ENCODE peak calls at places on chromosomes 3 and 15, in eight cellular contexts. F is tibial nerve, T is brain microvascular endothelial cell, W is stomach, P is mesenchymal stem cell, B is AG04450, U is ovary, Z is neuronal stem cell. A is an unnamed sample.

GRCh38 chr3:112360574-112360973 is 27.6 kb downstream of the CD200 start:
- DNase-seq in U (no peak), T (no peak), B (no peak), Z (no peak), W (peak; percentile 41), F (no peak), P (no peak), A (no peak)

GRCh38 chr15:28124841-28125240 is 25.7 kb upstream of the OCA2 start:
- DNase-seq in W (no peak), T (no peak), B (no peak), U (no peak), P (no peak), Z (no peak), F (no peak), A (no peak)

GRCh38 chr15:39957481-39957880 is 23.6 kb downstream of the EIF2AK4 start:
- DNase-seq in W (no peak), P (no peak), F (no peak), T (no peak), U (no peak), B (no peak), Z (no peak), A (no peak)

GRCh38 chr3:148238421-148238821 is 459.3 kb upstream of the AGTR1 start:
- DNase-seq in W (no peak), U (no peak), B (no peak), P (no peak), Z (no peak), T (no peak), F (no peak), A (no peak)

GRCh38 chr3:55416381-55416821 is 70.7 kb downstream of the WNT5A start:
- DNase-seq in P (peak; percentile 68), F (no peak), W (no peak), B (peak; percentile 74), T (peak; percentile 60), Z (no peak), U (no peak), A (no peak)

GRCh38 chr3:44795197-44795596 is 33.6 kb downstream of the KIF15 start:
- DNase-seq in B (no peak), F (no peak), W (no peak), U (no peak), Z (no peak), T (peak; percentile 11), P (no peak), A (no peak)

GRCh38 chr3:126538316-126538715 is 14.4 kb downstream of the CHST13 start:
- DNase-seq in W (no peak), P (no peak), B (no peak), U (no peak), Z (no peak), F (no peak), T (no peak), A (no peak)

GRCh38 chr3:192772495-192772894 is 45.2 kb upstream of the FGF12 start:
- DNase-seq in W (peak; percentile 35), Z (no peak), P (peak; percentile 18), F (no peak), T (peak; percentile 54), B (no peak), U (no peak), A (peak; percentile 61)

GRCh38 chr3:197203714-197204146 is 94.7 kb downstream of the DLG1 start:
- DNase-seq in F (no peak), P (no peak), W (no peak), Z (no peak), B (no peak), U (no peak), T (no peak), A (peak; percentile 52)

GRCh38 chr3:51391566-51392300 is 648 bp downstream of the RBM15B start:
- DNase-seq in T (peak; percentile 12), W (peak; percentile 34), Z (no peak), P (peak; percentile 54), B (no peak), F (no peak), U (no peak), A (peak; percentile 79)

GRCh38 chr15:91793771-91794170 is 59.7 kb upstream of the SLCO3A1 start:
- DNase-seq in T (no peak), Z (no peak), B (no peak), U (no peak), W (no peak), P (no peak), F (no peak), A (no peak)

GRCh38 chr3:25901796-25902195 is 111.9 kb downstream of the OXSM start:
- DNase-seq in T (no peak), B (no peak), W (no peak), Z (no peak), P (no peak), U (no peak), F (no peak), A (no peak)

GRCh38 chr15:39774688-39775267 is 7.9 kb downstream of the FSIP1 start:
- DNase-seq in U (no peak), P (no peak), B (no peak), Z (no peak), W (no peak), T (no peak), F (no peak), A (no peak)

GRCh38 chr3:22862111-22862510 is 341.0 kb upstream of the UBE2E2 start:
- DNase-seq in T (no peak), B (no peak), W (no peak), U (no peak), F (no peak), Z (no peak), P (no peak), A (peak; percentile 2)

GRCh38 chr3:122893754-122894668 is 99.1 kb downstream of the SLC49A4 start:
- DNase-seq in F (no peak), P (no peak), T (no peak), W (no peak), B (no peak), Z (no peak), U (no peak), A (no peak)

GRCh38 chr3:48709051-48709461 is 8.0 kb downstream of the IP6K2 start:
- DNase-seq in F (no peak), W (no peak), T (no peak), U (no peak), Z (no peak), P (no peak), B (no peak), A (no peak)

GRCh38 chr3:195850857-195851531 is 39.3 kb upstream of the MUC4 start:
- DNase-seq in F (peak; percentile 98), T (peak; percentile 91), W (peak; percentile 94), Z (peak; percentile 86), U (peak; percentile 88), B (peak; percentile 85), P (peak; percentile 88), A (peak; percentile 91)

GRCh38 chr3:58659051-58659675 is 7.4 kb downstream of the FAM3D start:
- DNase-seq in B (no peak), W (peak; percentile 75), U (no peak), F (no peak), T (peak; percentile 20), P (peak; percentile 18), Z (no peak), A (peak; percentile 85)

GRCh38 chr3:150292891-150293290 is 115.2 kb upstream of the TSC22D2 start:
- DNase-seq in F (no peak), B (peak; percentile 78), P (peak; percentile 63), U (no peak), T (peak; percentile 90), W (no peak), Z (no peak), A (no peak)

GRCh38 chr3:108004647-108005046 is 86.2 kb downstream of the CD47 start:
- DNase-seq in B (no peak), T (no peak), F (no peak), U (no peak), W (no peak), Z (no peak), P (no peak), A (no peak)

GRCh38 chr3:108008106-108008505 is 82.7 kb downstream of the CD47 start:
- DNase-seq in B (no peak), T (no peak), U (no peak), F (no peak), Z (no peak), W (no peak), P (no peak), A (no peak)

GRCh38 chr3:108008931-108009635 is 81.7 kb downstream of the CD47 start:
- DNase-seq in F (no peak), W (no peak), U (no peak), T (peak; percentile 81), Z (no peak), B (peak; percentile 56), P (peak; percentile 65), A (no peak)

GRCh38 chr3:108006077-108006675 is 84.7 kb downstream of the CD47 start:
- DNase-seq in F (no peak), P (no peak), Z (no peak), B (no peak), W (peak; percentile 87), U (no peak), T (no peak), A (no peak)

DNA sequence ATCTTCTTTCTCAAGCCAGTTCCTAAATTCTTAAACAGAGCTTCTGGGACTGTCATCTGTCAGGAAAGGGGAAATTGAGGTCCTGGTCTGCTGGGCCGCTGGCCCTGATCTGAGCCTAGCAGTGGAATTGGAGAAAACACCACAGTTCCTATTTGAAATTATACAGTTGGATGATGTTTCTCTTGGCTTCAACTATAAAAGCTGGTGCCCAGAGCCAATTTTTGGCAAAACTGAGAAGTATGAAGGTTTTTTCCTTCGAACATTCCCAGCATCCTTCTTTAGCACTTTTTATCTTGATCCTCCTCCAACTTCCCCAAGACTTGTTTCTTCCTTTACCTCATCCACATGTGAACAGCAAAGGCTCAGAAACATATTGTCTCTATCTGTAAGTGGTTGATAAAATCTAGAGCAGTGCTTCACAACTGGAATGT is 83.9 kb downstream of the CD47 start:
- DNase-seq in Z (no peak), F (no peak), U (no peak), W (no peak), T (no peak), P (no peak), B (no peak), A (no peak)
- H3K27me3 ChIP-seq in Z (no peaks in the 10 kb centered on the region), F (no peaks in the 10 kb centered on the region), U (no peaks in the 10 kb centered on the region), W (no peaks in the 10 kb centered on the region), T (no peaks in the 10 kb centered on the region), P (no peaks in the 10 kb centered on the region), B (peaks cover 10% of the 10 kb centered on the region), A (no peaks in the 10 kb centered on the region)

GRCh38 chr15:32888221-32888761 is 170.5 kb downstream of the GREM1 start:
- DNase-seq in U (no peak), F (no peak), P (no peak), Z (no peak), B (no peak), W (no peak), T (no peak), A (no peak)
- H3K27me3 ChIP-seq in U (no peaks in the 10 kb centered on the region), F (no peaks in the 10 kb centered on the region), P (no peaks in the 10 kb centered on the region), Z (no peaks in the 10 kb centered on the region), B (no peaks in the 10 kb centered on the region), W (no peaks in the 10 kb centered on the region), T (no peaks in the 10 kb centered on the region), A (no peaks in the 10 kb centered on the region)

GRCh38 chr15:73867956-73868355 is 5.4 kb upstream of the TBC1D21 start:
- DNase-seq in T (no peak), W (no peak), P (no peak), U (peak; percentile 57), B (no peak), Z (no peak), F (no peak), A (no peak)
- H3K27me3 ChIP-seq in T (peaks cover 24% of the 10 kb centered on the region), W (no peaks in the 10 kb centered on the region), P (peaks cover 78% of the 10 kb centered on the region), U (no peaks in the 10 kb centered on the region), B (peaks cover 57% of the 10 kb centered on the region), Z (peaks cover 27% of the 10 kb centered on the region), F (peaks cover 33% of the 10 kb centered on the region), A (no peaks in the 10 kb centered on the region)

DNA sequence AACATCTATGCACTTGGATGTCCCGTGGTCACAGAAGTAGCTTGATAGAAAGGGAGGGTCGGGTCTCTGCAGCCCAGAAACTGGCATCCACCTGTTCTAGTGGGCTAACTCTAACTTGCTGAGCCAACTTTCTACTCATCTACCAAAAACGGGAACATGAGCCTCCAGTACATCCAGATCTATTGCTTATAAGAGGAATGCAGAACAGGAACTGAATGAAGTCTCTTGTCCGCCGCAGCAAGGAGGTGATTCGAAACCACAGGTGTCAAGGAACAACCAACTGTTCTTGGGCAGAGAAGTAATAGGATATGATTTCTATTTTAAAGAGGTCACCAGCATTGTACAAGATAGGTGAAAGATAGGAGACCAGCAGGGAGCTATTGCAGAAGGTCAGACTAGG is 17.9 kb downstream of the TERC start:
- DNase-seq in Z (no peak), U (no peak), W (no peak), T (no peak), F (no peak), B (no peak), P (no peak), A (no peak)
- H3K27me3 ChIP-seq in Z (peaks cover 21% of the 10 kb centered on the region), U (no peaks in the 10 kb centered on the region), W (no peaks in the 10 kb centered on the region), T (no peaks in the 10 kb centered on the region), F (peaks cover 27% of the 10 kb centered on the region), B (peaks cover 6% of the 10 kb centered on the region), P (peaks cover 41% of the 10 kb centered on the region), A (no peaks in the 10 kb centered on the region)

A was measured in H7.